ENCODE peak calls at places on chromosomes 1 and 21, in four cellular contexts. G is IMR-90, H is A549, E is uterus. X is an unnamed sample.

GRCh38 chr21:42565206-42565810 is 51.7 kb downstream of the SLC37A1 start:
- DNase-seq in G (no peak), E (no peak), H (no peak), X (peak; percentile 10)

GRCh38 chr1:41381691-41382530 is 20.7 kb downstream of the FOXO6 start:
- DNase-seq in G (no peak), H (peak; percentile 72), E (no peak), X (no peak)

GRCh38 chr1:203336097-203336496 is 14.8 kb downstream of the FMOD start:
- DNase-seq in G (no peak), H (no peak), E (no peak), X (no peak)

GRCh38 chr1:32989160-32989894 is 24.7 kb upstream of the RNF19B start:
- DNase-seq in G (peak; percentile 99), E (peak; percentile 82), H (peak; percentile 79), X (peak; percentile 36)

GRCh38 chr1:55317673-55318072 is 102.5 kb upstream of the USP24 start:
- DNase-seq in H (no peak), E (no peak), G (no peak), X (no peak)

GRCh38 chr1:192807221-192807967 is 1.4 kb upstream of the RGS2 start:
- DNase-seq in E (no peak), G (peak; percentile 56), H (peak; percentile 60), X (no peak)

GRCh38 chr1:184050631-184051030 is 899 bp upstream of the TSEN15 start:
- DNase-seq in G (no peak), E (no peak), H (no peak), X (no peak)

GRCh38 chr21:42533963-42534355 is 20.3 kb downstream of the SLC37A1 start:
- DNase-seq in G (no peak), E (no peak), H (no peak), X (no peak)

GRCh38 chr1:66353207-66353606 is 180.7 kb upstream of the SGIP1 start:
- DNase-seq in G (no peak), E (no peak), H (no peak), X (peak; percentile 62)

GRCh38 chr1:181733486-181733885 is 250.2 kb downstream of the CACNA1E start:
- DNase-seq in H (no peak), E (no peak), G (no peak), X (no peak)

GRCh38 chr1:31798086-31798432 is 17.8 kb downstream of the SPOCD1 start:
- DNase-seq in E (no peak), G (no peak), H (no peak), X (peak; percentile 17)

GRCh38 chr1:31797216-31797615 is 18.6 kb downstream of the SPOCD1 start:
- DNase-seq in H (no peak), G (no peak), E (no peak), X (no peak)

GRCh38 chr1:31799895-31800676 is 15.7 kb downstream of the SPOCD1 start:
- DNase-seq in G (no peak), H (no peak), E (no peak), X (no peak)

GRCh38 chr1:31799196-31799894 is 16.5 kb downstream of the SPOCD1 start:
- DNase-seq in G (no peak), H (no peak), E (no peak), X (no peak)

GRCh38 chr1:31798433-31799195 is 17.2 kb downstream of the SPOCD1 start:
- DNase-seq in H (peak; percentile 35), G (peak; percentile 90), E (no peak), X (no peak)
- H3K4me3 ChIP-seq in H (no peak overlapping the region), G (peak overlapping the region; percentile 58), E (no peak overlapping the region), X (no peak overlapping the region)

GRCh38 chr1:151621351-151621750 is 9.5 kb downstream of the SNX27 start:
- DNase-seq in G (no peak), H (no peak), E (no peak), X (no peak)
- H3K27ac ChIP-seq in G (no peak overlapping the region), H (peak overlapping the region; percentile 43), E (peak overlapping the region; percentile 55), X (peak overlapping the region; percentile 63)

GRCh38 chr1:3352084-3352951 is 102.1 kb upstream of the ARHGEF16 start:
- DNase-seq in G (peak; percentile 18), H (no peak), E (peak; percentile 85), X (peak; percentile 41)
- H3K4me3 ChIP-seq in G (no peak overlapping the region), H (no peak overlapping the region), E (peak overlapping the region; percentile 6), X (no peak overlapping the region)

DNA sequence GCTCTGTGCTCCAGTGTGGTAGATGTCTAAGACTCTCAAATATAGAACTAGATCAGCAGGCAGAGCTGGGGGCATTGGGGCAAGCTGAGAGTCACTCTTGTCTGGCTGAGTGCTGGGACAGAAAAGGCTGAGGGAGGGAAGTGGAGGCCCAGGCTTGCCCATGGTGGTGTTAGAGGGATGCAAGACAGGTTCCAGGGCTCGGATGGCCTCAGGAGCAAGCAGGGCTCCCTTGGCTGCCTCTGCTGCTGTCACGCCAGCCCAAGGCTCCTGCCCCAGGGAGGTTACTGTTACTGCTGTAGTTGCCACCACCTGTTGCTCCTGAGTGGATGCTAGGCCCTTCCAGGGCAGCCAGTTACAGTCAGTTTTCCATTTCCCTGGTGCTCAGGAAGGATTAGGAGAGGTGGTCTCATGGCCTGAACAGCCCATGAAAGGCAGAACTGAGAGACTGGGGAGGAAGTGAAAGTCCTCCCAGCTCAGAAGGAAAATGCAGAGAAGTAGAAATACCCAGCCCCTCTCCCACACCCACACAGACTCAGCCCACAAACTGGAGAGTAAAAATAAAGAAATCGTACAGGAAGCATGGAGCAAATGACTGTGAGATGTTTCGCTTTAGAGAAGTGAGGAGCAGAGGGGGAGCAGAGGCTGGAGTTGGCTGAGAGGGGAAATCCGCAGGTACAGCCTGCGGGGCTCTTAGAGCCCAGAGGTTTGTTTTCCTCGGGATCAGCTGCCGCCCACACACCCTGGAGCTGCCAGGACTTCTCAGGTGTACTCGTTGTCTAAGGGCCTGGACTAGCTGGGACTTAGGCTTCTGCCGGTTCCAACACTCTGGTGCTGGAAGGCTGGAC is 2.1 kb downstream of the IL6R start:
- DNase-seq in G (no peak), H (no peak), E (no peak), X (no peak)
- H3K27ac ChIP-seq in G (peak overlapping the region; percentile 88), H (peak overlapping the region; percentile 92), E (peak overlapping the region; percentile 96), X (peak overlapping the region; percentile 65)

DNA sequence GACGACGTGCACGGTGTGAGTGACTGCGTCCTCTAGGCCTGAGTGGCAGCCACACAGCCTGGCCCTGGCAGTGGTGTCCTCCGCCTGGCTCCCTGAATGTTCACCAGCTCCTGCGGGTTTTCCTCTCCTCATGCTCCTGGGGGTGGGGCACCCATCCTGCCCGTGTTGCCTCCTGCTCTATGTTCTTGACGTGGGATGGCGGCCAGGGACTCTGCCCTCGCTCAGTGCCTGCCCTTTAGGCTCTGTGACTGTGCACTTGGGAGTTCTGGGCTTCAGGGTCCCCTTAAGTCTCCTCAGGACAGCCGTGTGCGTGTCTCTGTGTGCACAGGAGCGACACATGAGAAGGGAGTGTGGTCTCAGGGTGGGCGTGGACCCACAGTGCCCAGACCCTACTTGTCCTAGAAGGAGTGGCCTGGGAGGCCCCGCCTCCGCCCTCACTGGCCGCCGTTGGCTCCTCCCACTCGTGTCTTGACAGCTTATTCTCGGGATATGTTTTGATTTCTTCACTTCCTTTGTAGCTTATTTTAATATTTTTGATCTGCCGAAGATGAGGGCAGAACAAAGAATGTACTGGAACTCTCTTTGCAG is 3.6 kb downstream of the SKI start:
- DNase-seq in G (peak; percentile 81), E (peak; percentile 90), H (peak; percentile 35), X (peak; percentile 83)
- H3K4me3 ChIP-seq in G (peak overlapping the region; percentile 97), E (peak overlapping the region; percentile 51), H (peak overlapping the region; percentile 67), X (peak overlapping the region; percentile 76)

GRCh38 chr1:81208441-81208840 is 592.3 kb upstream of the ADGRL2 start:
- DNase-seq in E (no peak), G (no peak), H (no peak), X (no peak)

GRCh38 chr1:81209471-81209870 is 591.3 kb upstream of the ADGRL2 start:
- DNase-seq in G (no peak), H (no peak), E (no peak), X (no peak)

GRCh38 chr1:81217058-81217457 is 583.7 kb upstream of the ADGRL2 start:
- DNase-seq in G (no peak), H (no peak), E (no peak), X (no peak)

DNA sequence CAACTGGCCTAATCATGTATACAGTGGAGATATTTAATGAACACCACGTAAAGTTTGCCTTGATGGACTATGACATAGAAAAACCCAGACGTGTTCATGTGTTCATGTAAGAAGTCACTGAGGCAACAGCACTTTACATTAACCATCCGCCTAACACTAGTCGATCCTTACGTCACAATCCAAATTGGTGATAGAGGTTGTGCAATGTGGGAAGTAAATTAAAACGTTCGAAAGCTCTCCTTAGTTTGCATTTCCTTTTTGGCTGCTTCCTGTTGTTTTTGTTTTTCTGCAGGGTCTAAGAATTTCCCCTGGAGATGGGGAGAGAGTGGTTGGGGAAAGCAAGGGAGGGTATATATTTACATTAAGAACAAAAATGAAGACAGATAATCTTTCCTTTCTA is 587.5 kb upstream of the ADGRL2 start:
- DNase-seq in H (no peak), E (no peak), G (no peak), X (no peak)
- H3K27ac ChIP-seq in H (no peak overlapping the region), E (no peak overlapping the region), G (no peak overlapping the region), X (no peak overlapping the region)

DNA sequence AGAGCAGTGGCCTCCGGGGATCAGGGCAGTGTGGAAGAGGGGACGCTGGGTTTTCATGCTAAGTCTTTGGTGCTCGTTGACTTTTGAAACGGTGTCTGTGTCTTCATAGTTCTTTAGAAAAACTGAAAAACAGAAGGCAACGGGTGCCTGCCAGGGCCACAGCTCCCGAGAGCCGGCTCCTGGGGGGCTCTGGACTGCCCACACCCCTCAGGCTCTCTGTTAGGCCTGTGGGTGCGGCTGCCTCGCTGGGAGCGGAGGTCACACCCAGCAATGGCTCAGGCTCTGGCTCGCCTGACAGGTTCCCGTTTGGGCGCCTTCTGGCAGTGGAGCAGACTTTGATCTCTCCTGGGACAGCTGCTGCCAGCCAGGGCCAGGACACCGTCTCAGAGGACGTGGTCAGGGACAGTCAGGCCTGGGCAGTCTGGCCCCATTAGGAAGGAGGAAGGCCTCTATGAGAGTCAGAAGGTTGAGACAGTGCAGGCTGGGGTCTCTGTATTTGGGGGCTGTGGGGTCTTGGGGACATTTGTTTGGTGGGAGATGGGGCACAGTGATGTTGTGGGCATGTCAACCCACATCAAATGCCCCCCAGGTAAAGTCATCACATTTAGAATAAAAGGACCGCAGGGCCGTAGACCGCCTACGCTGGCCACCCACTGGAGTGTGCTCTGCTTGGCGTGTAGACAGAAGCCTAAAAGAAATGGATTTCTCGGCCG is 5.6 kb downstream of the ARHGEF16 start:
- DNase-seq in G (no peak), E (no peak), H (no peak), X (no peak)
- H3K4me3 ChIP-seq in G (no peak overlapping the region), E (no peak overlapping the region), H (no peak overlapping the region), X (no peak overlapping the region)

DNA sequence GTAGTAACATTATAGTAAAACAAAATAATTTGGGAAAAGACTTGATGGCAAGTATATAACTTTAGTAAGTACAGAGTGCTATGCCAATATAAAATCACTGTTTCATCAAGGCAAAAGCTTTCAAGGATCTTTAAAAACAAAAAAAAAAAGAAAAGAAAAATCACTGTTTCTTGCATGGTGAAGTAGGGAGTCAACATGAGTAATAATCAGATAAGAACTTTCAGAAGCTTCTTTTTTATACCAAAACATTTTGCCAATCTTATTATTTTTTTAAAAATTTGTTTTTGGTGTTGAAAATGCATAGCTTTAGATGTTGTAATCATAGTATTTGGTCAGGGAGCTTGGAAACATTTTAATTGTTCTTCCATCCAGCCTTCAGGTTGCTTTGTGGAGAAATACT is 37.2 kb downstream of the CAMSAP2 start:
- DNase-seq in E (no peak), H (no peak), G (no peak), X (no peak)
- H3K27ac ChIP-seq in E (peak overlapping the region; percentile 49), H (no peak overlapping the region), G (no peak overlapping the region), X (no peak overlapping the region)